ENCODE peak calls at places on chromosomes 3 and 15, in four cellular contexts. U is IMR-90, J is H1, K is GM12878. X is an unnamed sample.

GRCh38 chr3:165837058-165837525 is at the start of gene BCHE:
- DNase-seq in J (no peak), U (peak), K (no peak), X (no peak)

GRCh38 chr3:11498646-11499045 is 145.1 kb downstream of the VGLL4 start:
- DNase-seq in J (no peak), K (no peak), U (peak), X (no peak)

GRCh38 chr3:43105224-43105596 is 669 bp downstream of the POMGNT2 start:
- DNase-seq in K (no peak), U (no peak), J (peak), X (no peak)

GRCh38 chr15:25783607-25784131 is 79.5 kb downstream of the ATP10A start:
- DNase-seq in J (peak), U (peak), K (no peak), X (peak)

GRCh38 chr3:124843496-124843895 is 43.7 kb downstream of the ITGB5 start:
- DNase-seq in K (no peak), U (no peak), J (no peak), X (no peak)

GRCh38 chr3:69378112-69378799 is 7.6 kb downstream of the FRMD4B start:
- DNase-seq in K (no peak), J (no peak), U (no peak), X (no peak)

GRCh38 chr3:140243536-140243935 is 308.6 kb downstream of the CLSTN2 start:
- DNase-seq in J (no peak), U (no peak), K (no peak), X (no peak)

GRCh38 chr15:60787737-60788513 is 309.0 kb upstream of the ICE2 start:
- DNase-seq in K (no peak), J (no peak), U (no peak), X (peak)

GRCh38 chr3:138781012-138781470 is 53.7 kb downstream of the PIK3CB start:
- DNase-seq in K (no peak), U (no peak), J (no peak), X (no peak)

GRCh38 chr3:114108137-114108536 is 51.6 kb downstream of the QTRT2 start:
- DNase-seq in J (no peak), K (no peak), U (no peak), X (no peak)

GRCh38 chr3:10268116-10268515 is 19.9 kb downstream of the TATDN2 start:
- DNase-seq in U (no peak), K (no peak), J (no peak), X (no peak)

GRCh38 chr3:158452324-158452723 is 118.7 kb upstream of the MLF1 start:
- DNase-seq in J (no peak), U (no peak), K (no peak), X (no peak)

GRCh38 chr15:67066041-67067021 is 929 bp downstream of the SMAD3 start:
- DNase-seq in J (no peak), U (peak), K (no peak), X (peak)

GRCh38 chr3:47464603-47465002 is 11.1 kb downstream of the SCAP start:
- DNase-seq in U (no peak), K (no peak), J (no peak), X (no peak)

GRCh38 chr3:112579232-112579631 is 17.4 kb downstream of the SLC35A5 start:
- DNase-seq in K (no peak), U (no peak), J (no peak), X (no peak)

GRCh38 chr15:66986951-66987350 is 78.5 kb upstream of the SMAD3 start:
- DNase-seq in U (no peak), J (no peak), K (no peak), X (no peak)

GRCh38 chr3:57076422-57076951 is 16.0 kb downstream of the SPATA12 start:
- DNase-seq in K (no peak), J (no peak), U (no peak), X (no peak)

GRCh38 chr3:82080792-82081191 is 319.3 kb upstream of the GBE1 start:
- DNase-seq in U (no peak), J (no peak), K (no peak), X (no peak)

GRCh38 chr3:45232531-45232930 is 6.4 kb upstream of the TMEM158 start:
- DNase-seq in K (no peak), J (no peak), U (no peak), X (no peak)

GRCh38 chr3:126557415-126557745 is 1.4 kb downstream of the C3orf22 start:
- DNase-seq in J (peak), U (no peak), K (no peak), X (no peak)

GRCh38 chr15:98799461-98799971 is 151.2 kb downstream of the IGF1R start:
- DNase-seq in U (peak), K (no peak), J (no peak), X (no peak)
- TF ChIP-seq CHD1 in U (no peak), K (no peak), J (no peak), X (no peak)

GRCh38 chr3:194275721-194276120 is 75.4 kb downstream of the CPN2 start:
- DNase-seq in U (no peak), J (no peak), K (no peak), X (no peak)
- TF ChIP-seq CHD1 in U (no peak), J (no peak), K (no peak), X (no peak)

GRCh38 chr15:42371125-42371524 is 11.8 kb downstream of the CAPN3 start:
- DNase-seq in J (no peak), U (peak), K (no peak), X (peak)
- TF ChIP-seq CHD1 in J (no peak), U (no peak), K (no peak), X (no peak)

GRCh38 chr15:74438696-74439316 is 5.0 kb upstream of the SEMA7A start:
- DNase-seq in J (peak), U (peak), K (peak), X (peak)
- TF ChIP-seq CHD1 in J (no peak), U (no peak), K (no peak), X (no peak)

DNA sequence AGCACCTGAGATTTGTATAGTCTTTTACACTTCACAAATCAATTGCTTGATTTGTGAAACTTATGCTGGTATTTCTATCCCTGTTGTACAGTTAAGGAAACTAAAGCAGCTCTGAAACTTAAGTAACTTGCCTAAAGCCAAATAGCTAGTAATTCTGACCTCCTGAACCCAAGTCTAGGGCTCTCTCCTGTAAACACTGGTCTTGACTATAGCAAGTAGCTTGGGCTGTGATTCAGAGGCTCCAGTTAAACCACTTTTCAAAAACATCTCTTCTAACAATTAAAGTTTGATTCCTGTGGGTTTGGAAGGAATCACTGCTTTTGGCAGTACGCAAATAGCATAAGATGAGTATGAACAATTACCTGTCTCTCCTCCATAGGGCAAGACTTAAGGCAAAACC is 18.5 kb upstream of the CMTM8 start:
- DNase-seq in J (no peak), U (no peak), K (no peak), X (no peak)
- TF ChIP-seq CHD1 in J (no peak), U (no peak), K (no peak), X (no peak)

DNA sequence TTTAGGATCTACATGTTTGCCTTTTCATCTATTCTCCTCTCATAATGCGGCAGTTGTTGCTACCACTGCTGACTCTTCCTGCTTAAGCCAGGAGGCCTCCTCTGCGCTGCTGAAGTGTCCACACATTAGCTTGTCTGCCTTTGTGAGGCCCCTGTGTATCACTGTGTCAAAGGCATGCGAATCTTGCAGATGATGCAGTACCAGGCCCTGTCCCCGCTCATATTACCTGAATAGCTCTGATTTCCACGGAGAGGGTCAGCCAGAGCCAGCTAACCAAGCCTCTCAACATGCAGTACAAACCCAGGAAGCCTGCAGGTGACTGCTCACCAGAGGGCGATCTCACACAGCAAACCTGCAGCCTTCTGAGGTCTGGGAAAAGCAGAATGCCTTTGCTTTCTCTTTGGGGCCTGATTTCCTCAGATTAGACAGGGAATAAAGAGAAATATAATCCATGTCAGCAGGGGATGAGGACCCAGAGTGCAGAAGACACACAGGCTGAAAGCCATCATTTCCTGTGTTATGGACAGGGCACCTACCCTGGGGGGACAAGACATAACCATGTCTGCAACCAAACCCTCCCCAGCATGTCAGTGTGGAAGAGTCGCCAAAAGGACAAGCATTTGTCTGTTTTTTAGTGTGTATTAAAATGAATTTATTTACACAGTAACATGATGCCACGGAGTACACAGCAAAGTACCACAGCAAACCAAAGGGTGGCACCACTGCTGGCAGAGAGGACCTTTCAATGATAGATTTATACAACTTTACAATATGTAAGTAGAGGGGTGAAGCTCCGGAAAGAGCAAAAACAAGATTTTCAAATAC is 36.8 kb upstream of the TSPAN3 start:
- DNase-seq in U (peak), K (no peak), J (peak), X (peak)
- TF ChIP-seq CHD1 in U (no peak), K (no peak), J (no peak), X (no peak)

GRCh38 chr3:151425640-151426336 is 35.1 kb downstream of the IGSF10 start:
- DNase-seq in J (no peak), K (no peak), U (no peak), X (no peak)
- TF ChIP-seq CHD1 in J (no peak), K (no peak), U (no peak), X (no peak)

GRCh38 chr3:179730508-179730907 is 77.7 kb downstream of the USP13 start:
- DNase-seq in J (no peak), U (no peak), K (no peak), X (no peak)

GRCh38 chr3:179731544-179731943 is 78.7 kb downstream of the USP13 start:
- DNase-seq in K (no peak), J (no peak), U (no peak), X (no peak)

GRCh38 chr3:179733797-179734196 is 81.0 kb downstream of the USP13 start:
- DNase-seq in K (no peak), J (no peak), U (no peak), X (no peak)

GRCh38 chr3:179734497-179735281 is 81.8 kb downstream of the USP13 start:
- DNase-seq in J (no peak), U (no peak), K (no peak), X (no peak)

DNA sequence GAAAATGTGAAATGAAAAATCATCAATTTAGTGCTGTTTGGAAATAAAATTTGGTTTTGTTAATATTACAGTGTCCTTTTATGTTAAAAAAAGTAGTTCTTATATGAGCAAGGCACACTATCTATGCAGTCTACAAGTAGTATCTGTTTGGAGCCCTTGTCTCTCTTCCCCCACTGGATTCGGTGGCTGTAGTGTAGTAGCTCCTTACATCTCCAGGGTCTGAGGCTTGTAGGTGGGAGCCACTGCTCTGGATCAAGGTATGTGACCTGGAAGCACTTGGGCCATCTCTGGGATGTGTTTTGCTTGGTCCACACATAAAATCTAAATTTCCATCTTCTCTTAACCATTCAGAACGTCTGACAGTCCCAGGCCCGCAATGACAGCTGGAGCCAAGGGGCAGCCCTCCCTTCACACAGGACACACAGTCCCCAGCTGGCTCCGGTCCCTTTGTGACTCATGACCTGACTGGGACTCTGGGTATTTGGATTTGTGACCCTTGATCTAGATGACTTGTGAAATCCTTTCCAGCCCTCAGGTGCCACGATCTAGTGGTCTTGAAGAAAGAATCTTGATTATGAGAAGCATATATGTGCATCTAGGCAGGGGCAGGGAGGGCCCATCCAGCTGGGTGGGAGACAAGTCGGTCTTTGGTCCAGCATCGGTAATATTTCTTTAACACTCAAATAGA is 80.0 kb downstream of the USP13 start:
- DNase-seq in U (no peak), J (no peak), K (no peak), X (no peak)
- TF ChIP-seq CHD1 in U (no peak), J (no peak), K (no peak), X (no peak)

DNA sequence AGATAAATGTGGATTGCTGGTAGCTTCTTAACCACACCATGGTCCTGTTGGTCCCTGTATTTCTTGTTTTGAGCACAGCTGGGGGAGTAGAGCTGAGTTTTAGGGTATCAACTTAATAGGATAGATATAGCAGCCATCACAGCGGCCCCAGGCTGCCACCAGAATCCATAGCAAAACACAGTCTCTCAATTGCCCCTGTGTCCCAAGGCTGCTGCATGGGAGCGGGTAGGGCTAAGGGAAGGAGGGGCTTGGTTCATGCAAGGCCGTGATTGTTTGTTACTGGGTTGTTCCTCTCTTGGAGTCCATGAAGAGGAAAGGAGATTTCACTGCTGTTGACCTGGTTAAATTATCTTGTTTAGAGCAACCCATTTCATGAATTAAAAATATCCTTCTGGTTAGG is 22.1 kb downstream of the ARNT2 start:
- DNase-seq in J (no peak), K (no peak), U (no peak), X (no peak)
- TF ChIP-seq CHD1 in J (no peak), K (no peak), U (no peak), X (no peak)

GRCh38 chr3:172324591-172325203 is 123.6 kb downstream of the GHSR start:
- DNase-seq in U (no peak), J (no peak), K (no peak), X (no peak)
- TF ChIP-seq CHD1 in U (no peak), J (no peak), K (no peak), X (no peak)

X was measured in K562.